ENCODE peak calls at places on chromosomes 6 and 20, in eight cellular contexts. F is K562, B is prostate gland, E is spleen, U is PC-3, J is uterus, S is kidney epithelial cell, T is brain microvascular endothelial cell. K is an unnamed sample.

GRCh38 chr6:161101517-161101916 is 109.9 kb downstream of the MAP3K4 start:
- DNase-seq in T (no peak), S (no peak), B (no peak), F (peak; percentile 32), U (no peak), E (no peak), J (no peak), K (peak; percentile 26)

GRCh38 chr6:5541751-5542432 is 280.6 kb downstream of the FARS2 start:
- DNase-seq in B (no peak), J (no peak), T (peak; percentile 20), U (peak; percentile 79), F (peak; percentile 64), S (no peak), E (no peak), K (no peak)

GRCh38 chr6:39053016-39053595 is 4.5 kb downstream of the GLP1R start:
- DNase-seq in U (no peak), J (no peak), T (no peak), B (no peak), S (no peak), E (peak; percentile 44), F (no peak), K (no peak)

GRCh38 chr20:5078399-5078958 is 41.3 kb downstream of the PCNA start:
- DNase-seq in F (peak; percentile 63), E (peak; percentile 93), U (peak; percentile 33), B (peak; percentile 19), J (no peak), S (no peak), T (peak; percentile 9), K (no peak)

GRCh38 chr6:21219241-21219640 is 374.3 kb upstream of the SOX4 start:
- DNase-seq in B (no peak), U (no peak), J (no peak), E (no peak), F (no peak), S (no peak), T (no peak), K (no peak)

GRCh38 chr6:154868143-154868594 is 126.9 kb upstream of the TIAM2 start:
- DNase-seq in J (no peak), U (peak; percentile 66), E (no peak), B (peak; percentile 15), F (peak; percentile 63), T (peak; percentile 48), S (no peak), K (peak; percentile 42)

GRCh38 chr6:106089981-106090380 is 3.8 kb downstream of the PRDM1 start:
- DNase-seq in S (no peak), U (peak; percentile 26), F (peak; percentile 45), T (no peak), E (no peak), B (no peak), J (no peak), K (no peak)

GRCh38 chr6:144234399-144234798 is 50.7 kb upstream of the UTRN start:
- DNase-seq in S (no peak), J (no peak), B (no peak), U (no peak), F (no peak), E (no peak), T (no peak), K (no peak)

GRCh38 chr6:165010556-165011535 is 298.6 kb downstream of the C6orf118 start:
- DNase-seq in T (peak; percentile 9), S (peak; percentile 76), E (no peak), F (no peak), U (peak; percentile 76), B (no peak), J (no peak), K (no peak)

GRCh38 chr6:106886922-106887797 is 87.4 kb downstream of the CD24 start:
- DNase-seq in S (no peak), B (no peak), J (no peak), U (peak; percentile 35), T (no peak), F (peak; percentile 53), E (no peak), K (no peak)

GRCh38 chr20:59515013-59515905 is 89.1 kb upstream of the PHACTR3 start:
- DNase-seq in S (no peak), T (peak; percentile 58), J (peak; percentile 45), E (no peak), F (peak; percentile 62), U (peak; percentile 78), B (peak; percentile 39), K (peak; percentile 90)

GRCh38 chr6:69974193-69974592 is 107.8 kb downstream of the COL19A1 start:
- DNase-seq in T (peak; percentile 69), S (peak; percentile 65), F (peak; percentile 38), J (no peak), U (no peak), B (no peak), E (no peak), K (no peak)

GRCh38 chr20:43583982-43584432 is 6.7 kb upstream of the IFT52 start:
- DNase-seq in F (peak; percentile 91), S (peak; percentile 93), B (no peak), T (peak; percentile 98), E (peak; percentile 75), U (peak; percentile 37), J (peak; percentile 22), K (no peak)

GRCh38 chr6:146919017-146919416 is 285.2 kb upstream of the STXBP5 start:
- DNase-seq in U (no peak), F (no peak), T (no peak), E (no peak), B (no peak), S (no peak), J (no peak), K (no peak)

GRCh38 chr6:62980724-62981123 is 230.5 kb upstream of the FKBP1C start:
- DNase-seq in T (no peak), U (no peak), B (no peak), J (no peak), F (no peak), E (no peak), S (no peak), K (no peak)

GRCh38 chr6:101706576-101706975 is 313.1 kb downstream of the GRIK2 start:
- DNase-seq in T (no peak), S (no peak), U (no peak), E (no peak), F (no peak), J (no peak), B (no peak), K (no peak)

GRCh38 chr6:139479433-139480222 is 105.2 kb upstream of the CITED2 start:
- DNase-seq in B (no peak), E (no peak), F (no peak), J (no peak), S (no peak), U (no peak), T (no peak), K (no peak)
- H3K4me3 ChIP-seq in B (no peak overlapping the region), E (no peak overlapping the region), F (no peak overlapping the region), J (no peak overlapping the region), S (no peak overlapping the region), U (no peak overlapping the region), T (no peak overlapping the region), K (no peak overlapping the region)

DNA sequence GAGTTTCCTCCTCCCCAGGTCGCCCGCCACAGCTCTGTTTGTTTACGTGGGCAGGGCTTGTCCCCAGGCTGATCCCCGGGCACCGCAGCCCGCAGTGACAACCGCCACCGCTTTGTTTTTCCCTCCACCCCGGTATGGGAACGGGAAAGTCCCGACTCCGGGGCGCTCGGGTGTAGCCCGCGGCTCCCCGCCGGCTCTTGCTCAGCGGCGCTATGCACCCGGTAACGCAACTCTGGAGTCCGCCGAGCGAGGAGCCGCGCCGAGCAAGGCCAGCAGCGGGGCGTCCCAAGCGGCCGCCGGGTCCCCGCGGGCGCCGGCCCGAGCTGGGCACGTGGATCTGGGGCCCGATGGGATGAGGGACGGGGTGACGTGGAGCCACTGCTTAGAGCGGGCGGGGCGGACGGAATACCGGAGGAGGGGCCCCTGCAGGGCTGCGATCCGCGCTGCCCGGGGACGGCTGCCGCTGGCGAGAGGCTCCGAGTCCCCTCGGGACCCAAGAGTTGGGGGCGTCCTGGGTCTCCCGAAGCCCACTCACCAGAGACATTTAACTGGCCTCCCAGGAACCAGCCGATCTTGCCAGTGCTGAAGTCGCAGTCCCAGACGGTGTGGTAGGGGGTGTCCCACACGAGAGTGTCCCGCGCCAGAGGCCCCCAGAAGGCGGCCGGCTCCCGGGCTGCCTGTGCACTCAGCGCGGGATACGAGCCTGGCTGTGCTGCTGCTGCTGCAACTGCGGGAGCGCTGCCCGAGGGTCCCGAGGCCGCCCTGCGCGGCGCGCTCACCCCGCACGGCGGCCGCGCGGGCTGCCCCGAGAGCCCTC is 497 bp downstream of the ACSS1 start:
- DNase-seq in E (peak; percentile 94), B (peak; percentile 69), J (peak; percentile 68), S (no peak), F (no peak), U (peak; percentile 56), T (no peak), K (peak; percentile 89)
- H3K27me3 ChIP-seq in E (no peaks in the 10 kb centered on the region), B (no peaks in the 10 kb centered on the region), J (no peaks in the 10 kb centered on the region), S (peaks cover 23% of the 10 kb centered on the region), F (peaks cover 33% of the 10 kb centered on the region), U (peaks cover 13% of the 10 kb centered on the region), T (peaks cover 26% of the 10 kb centered on the region), K (peaks cover 64% of the 10 kb centered on the region)

GRCh38 chr6:35018184-35018523 is 123.0 kb downstream of the TCP11 start:
- DNase-seq in S (no peak), J (no peak), F (no peak), E (no peak), U (no peak), B (no peak), T (no peak), K (no peak)
- H3K4me3 ChIP-seq in S (no peak overlapping the region), J (peak overlapping the region; percentile 39), F (no peak overlapping the region), E (peak overlapping the region; percentile 39), U (no peak overlapping the region), B (peak overlapping the region; percentile 25), T (no peak overlapping the region), K (no peak overlapping the region)

GRCh38 chr20:51377132-51377531 is 165.4 kb downstream of the NFATC2 start:
- DNase-seq in E (peak; percentile 25), U (no peak), S (no peak), F (no peak), J (no peak), B (no peak), T (no peak), K (no peak)

GRCh38 chr20:51376121-51376520 is 166.4 kb downstream of the NFATC2 start:
- DNase-seq in S (no peak), J (no peak), B (no peak), T (no peak), U (no peak), E (peak; percentile 47), F (peak; percentile 51), K (no peak)

GRCh38 chr20:51380401-51381385 is 161.8 kb downstream of the NFATC2 start:
- DNase-seq in S (no peak), J (no peak), E (peak; percentile 72), U (no peak), B (no peak), F (peak; percentile 43), T (no peak), K (no peak)

GRCh38 chr20:51379601-51380341 is 162.7 kb downstream of the NFATC2 start:
- DNase-seq in J (no peak), F (peak; percentile 87), S (no peak), U (peak; percentile 22), B (no peak), E (peak; percentile 61), T (no peak), K (no peak)

DNA sequence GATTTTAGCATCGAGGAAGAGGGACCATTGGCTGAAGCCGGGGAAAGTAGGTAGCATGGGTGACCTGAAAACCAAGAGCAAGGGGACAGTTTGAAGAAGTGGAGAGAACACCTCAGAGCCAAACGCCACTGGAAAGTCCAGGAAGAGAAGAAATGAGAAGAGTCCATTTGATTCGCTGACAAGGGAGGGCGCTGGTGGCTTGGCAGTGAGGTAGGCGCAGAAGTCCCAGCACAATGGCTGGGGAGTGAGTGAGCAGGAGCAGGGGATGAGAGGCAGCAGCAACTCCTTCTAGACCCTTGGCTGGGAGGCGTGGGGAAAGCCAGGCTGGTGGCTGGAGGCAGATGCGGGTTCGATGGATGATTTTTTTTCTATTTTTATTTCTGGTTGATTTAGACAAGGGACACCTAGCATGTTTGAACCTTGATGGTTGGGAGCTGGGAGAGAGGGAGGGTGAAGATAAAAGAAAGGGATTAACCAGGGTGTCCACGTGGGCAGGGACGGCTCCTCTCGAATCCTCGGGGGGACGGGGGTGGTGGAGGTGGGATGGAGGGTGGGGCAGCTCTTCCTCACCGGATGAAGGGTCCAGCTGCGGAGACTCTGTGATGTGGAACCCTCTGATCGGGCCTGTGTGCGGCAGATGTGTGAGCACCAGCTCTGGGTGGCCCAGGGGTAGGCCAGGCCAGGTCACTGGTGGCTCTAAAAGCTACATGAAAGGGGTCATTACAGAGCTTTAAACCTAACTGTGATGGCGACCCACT is 164.2 kb downstream of the NFATC2 start:
- DNase-seq in E (peak; percentile 67), B (no peak), F (peak; percentile 53), T (no peak), U (no peak), S (no peak), J (no peak), K (peak; percentile 79)
- H3K27me3 ChIP-seq in E (no peaks in the 10 kb centered on the region), B (no peaks in the 10 kb centered on the region), F (no peaks in the 10 kb centered on the region), T (no peaks in the 10 kb centered on the region), U (no peaks in the 10 kb centered on the region), S (no peaks in the 10 kb centered on the region), J (no peaks in the 10 kb centered on the region), K (no peaks in the 10 kb centered on the region)

K was measured in H7.